ENCODE peak calls at places on chromosomes 6 and 20, in four cellular contexts. D is nephron progenitor cell, R is LNCaP clone FGC, Y is mammary epithelial cell. P is an unnamed sample.

GRCh38 chr6:56335733-56336132 is 88.4 kb upstream of the COL21A1 start:
- DNase-seq in R (no peak), D (no peak), Y (peak; percentile 93), P (no peak)

GRCh38 chr6:36757206-36757605 is 59.6 kb downstream of the RAB44 start:
- DNase-seq in Y (no peak), R (no peak), D (no peak), P (no peak)

GRCh38 chr6:157644043-157644810 is 178.8 kb upstream of the SNX9 start:
- DNase-seq in D (no peak), R (no peak), Y (peak; percentile 39), P (no peak)

GRCh38 chr6:43981363-43981990 is 145.8 kb downstream of the MRPL14 start:
- DNase-seq in R (no peak), D (no peak), Y (no peak), P (peak; percentile 32)

GRCh38 chr6:49423817-49424216 is 39.2 kb downstream of the MMUT start:
- DNase-seq in R (no peak), D (no peak), Y (peak; percentile 10), P (no peak)

GRCh38 chr6:1481326-1481725 is 92.0 kb downstream of the FOXF2 start:
- DNase-seq in D (no peak), Y (peak; percentile 87), R (no peak), P (no peak)

GRCh38 chr6:85403331-85404015 is 46.4 kb upstream of the NT5E start:
- DNase-seq in D (no peak), Y (peak; percentile 81), R (no peak), P (no peak)

GRCh38 chr6:130293800-130294199 is 71.0 kb upstream of the SAMD3 start:
- DNase-seq in Y (peak; percentile 42), D (peak; percentile 19), R (peak; percentile 46), P (no peak)

GRCh38 chr6:79030511-79030910 is 47.5 kb downstream of the PHIP start:
- DNase-seq in Y (no peak), R (no peak), D (no peak), P (no peak)

GRCh38 chr6:25089442-25089841 is 153.7 kb upstream of the RIPOR2 start:
- DNase-seq in D (no peak), R (no peak), Y (peak; percentile 70), P (no peak)

GRCh38 chr6:44016131-44016870 is 111.0 kb downstream of the MRPL14 start:
- DNase-seq in D (no peak), Y (no peak), R (no peak), P (no peak)

GRCh38 chr6:44386364-44386928 is 1.1 kb upstream of the CDC5L start:
- DNase-seq in R (no peak), D (no peak), Y (no peak), P (no peak)

GRCh38 chr6:28807682-28808280 is 116.0 kb downstream of the TRIM27 start:
- DNase-seq in Y (peak; percentile 70), R (no peak), D (peak; percentile 72), P (no peak)

GRCh38 chr20:36865861-36866149 is 10.1 kb upstream of the TLDC2 start:
- DNase-seq in D (no peak), Y (no peak), R (no peak), P (no peak)

GRCh38 chr20:9460518-9460917 is 53.9 kb upstream of the LAMP5 start:
- DNase-seq in Y (peak; percentile 16), R (no peak), D (no peak), P (no peak)

GRCh38 chr6:41182069-41183034 is 18.6 kb downstream of the TREML2 start:
- DNase-seq in R (peak; percentile 58), D (peak; percentile 23), Y (peak; percentile 70), P (no peak)
- TF ChIP-seq CTCF in R (peak; percentile 89), D (peak; percentile 50), Y (peak; percentile 90), P (peak; percentile 14)

DNA sequence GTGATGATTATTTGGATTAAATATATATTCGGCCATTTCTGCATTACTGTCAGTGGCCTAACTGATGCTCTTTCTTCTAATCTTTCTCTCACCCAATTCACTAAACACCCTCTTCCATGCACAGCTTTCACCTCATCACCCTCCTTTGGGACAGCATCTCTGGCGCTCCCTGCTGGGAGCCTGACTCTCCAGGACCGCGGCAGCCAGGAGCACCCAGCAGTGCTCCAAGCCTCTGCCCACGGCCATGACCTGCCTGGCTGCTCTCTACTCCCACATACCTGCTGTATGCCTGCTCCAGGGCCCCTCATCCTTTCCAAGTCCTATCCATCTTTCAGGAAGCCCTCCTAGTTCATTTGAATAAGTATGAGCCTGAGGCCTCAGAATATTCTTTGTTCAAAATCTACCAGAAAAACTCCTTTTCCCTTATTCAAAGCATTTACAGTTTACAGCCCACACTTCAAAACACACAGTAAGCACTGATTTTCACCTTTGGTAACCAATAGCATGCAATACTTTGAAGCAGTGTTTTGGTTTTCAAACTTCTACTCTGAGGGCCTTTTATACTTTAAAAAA is 15.2 kb downstream of the CTCFL start:
- DNase-seq in R (no peak), D (peak; percentile 48), Y (peak; percentile 32), P (no peak)
- TF ChIP-seq CTCF in R (peak; percentile 73), D (peak; percentile 27), Y (peak; percentile 72), P (no peak)

DNA sequence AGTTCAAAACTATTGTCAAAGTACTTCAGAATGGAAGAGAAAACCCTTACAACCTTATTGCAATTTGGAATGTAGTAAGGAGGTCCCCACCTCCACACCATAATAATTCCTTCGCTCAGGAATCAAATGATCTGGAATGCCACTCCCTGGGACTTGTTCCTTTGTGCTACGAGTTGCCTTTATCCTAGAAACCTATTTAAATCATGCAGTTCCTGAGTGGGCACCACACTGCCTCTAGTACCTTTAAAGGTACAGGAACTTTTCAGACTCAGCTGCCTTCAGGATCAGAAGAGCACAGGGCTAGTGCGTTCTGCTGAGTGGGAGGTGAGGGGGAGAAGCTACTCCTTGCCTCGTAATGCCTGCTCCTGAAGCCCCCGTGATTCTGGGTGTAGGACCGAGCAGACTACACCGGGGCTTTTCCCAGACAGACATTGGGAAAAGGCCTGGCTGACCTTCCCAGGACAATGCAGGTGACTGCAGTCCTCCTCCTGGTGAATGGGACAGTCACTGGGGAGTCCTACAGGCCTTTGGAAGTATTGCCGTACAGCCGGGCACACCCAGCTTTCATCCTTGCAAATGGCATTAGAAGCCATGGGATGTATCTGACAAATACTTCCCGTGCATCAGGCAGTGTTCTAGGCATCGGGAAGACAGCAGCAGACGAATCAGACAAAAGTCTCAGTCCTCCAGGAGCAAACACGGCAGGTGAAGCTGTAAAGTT is 11.8 kb upstream of the TUBB2B start:
- DNase-seq in D (no peak), R (no peak), Y (no peak), P (no peak)
- TF ChIP-seq CTCF in D (peak; percentile 42), R (no peak), Y (no peak), P (no peak)

DNA sequence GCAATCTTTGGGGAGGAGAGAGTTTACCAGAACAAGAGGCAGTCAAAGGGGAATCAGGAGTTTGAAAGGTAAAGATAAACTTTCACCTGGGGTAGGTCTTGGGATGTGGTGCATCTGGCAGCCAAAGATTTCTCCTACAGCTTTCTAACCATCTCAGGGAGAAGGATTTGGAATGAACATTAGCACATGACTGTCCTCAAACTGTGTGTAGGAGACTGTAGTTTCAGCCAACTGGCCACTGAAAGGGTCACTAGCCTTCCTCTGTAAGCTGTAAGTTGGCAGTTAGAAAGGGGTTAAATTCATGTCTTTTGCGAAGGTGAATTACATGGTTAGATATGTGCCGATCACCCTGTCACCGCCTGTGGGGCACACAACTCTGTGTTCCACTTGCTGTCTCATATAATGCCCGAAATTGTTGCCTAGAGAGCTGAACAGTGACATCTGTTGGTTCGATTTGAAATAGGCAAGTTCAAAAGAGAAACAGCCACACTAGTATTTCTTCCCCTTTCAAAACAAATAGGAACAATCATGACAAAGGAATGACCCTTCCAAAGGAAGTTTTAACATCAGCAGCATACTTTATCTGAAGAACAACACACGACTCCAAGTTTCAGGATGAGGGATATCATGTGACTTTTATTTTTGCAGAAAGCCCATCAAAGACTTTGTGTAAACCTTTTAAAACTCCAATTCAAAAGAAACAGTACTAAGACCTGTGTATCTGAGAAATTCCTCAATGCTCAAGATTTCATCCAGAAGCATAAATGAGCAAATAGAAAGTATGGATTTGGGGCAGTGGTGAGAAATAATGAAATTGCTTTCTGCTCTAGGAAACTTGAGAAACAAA is 1.1 kb upstream of the OPN5 start:
- DNase-seq in D (peak; percentile 31), R (peak; percentile 40), Y (peak; percentile 73), P (no peak)
- TF ChIP-seq CTCF in D (peak; percentile 61), R (peak; percentile 72), Y (peak; percentile 69), P (peak; percentile 47)